ENCODE peak calls at places on chromosome X, in four cellular contexts. One of them, this sample, is unnamed.

GRCh38 chrX:100643943-100644587 is at the start of gene SRPX2:
- DNase-seq in effector memory CD4-positive, alpha-beta T cell: no peak
- DNase-seq in ovary: peak; percentile 34
- DNase-seq in upper lobe of right lung: no peak
- DNase-seq in this sample: peak; percentile 69

GRCh38 chrX:2696698-2697215 is 5.7 kb downstream of the CD99 start:
- DNase-seq in effector memory CD4-positive, alpha-beta T cell: no peak
- DNase-seq in ovary: no peak
- DNase-seq in upper lobe of right lung: no peak
- DNase-seq in this sample: no peak

GRCh38 chrX:91279479-91279878 is 155.2 kb upstream of the PABPC5 start:
- DNase-seq in effector memory CD4-positive, alpha-beta T cell: no peak
- DNase-seq in ovary: no peak
- DNase-seq in upper lobe of right lung: no peak
- DNase-seq in this sample: no peak

GRCh38 chrX:107716816-107717700 is 58.5 kb downstream of the TSC22D3 start:
- DNase-seq in effector memory CD4-positive, alpha-beta T cell: peak; percentile 85
- DNase-seq in ovary: peak; percentile 73
- DNase-seq in upper lobe of right lung: peak; percentile 90
- DNase-seq in this sample: peak; percentile 93

GRCh38 chrX:135974279-135974856 is 580 bp upstream of the MMGT1 start:
- DNase-seq in effector memory CD4-positive, alpha-beta T cell: peak; percentile 65
- DNase-seq in ovary: peak; percentile 75
- DNase-seq in upper lobe of right lung: peak; percentile 87
- DNase-seq in this sample: peak; percentile 82

GRCh38 chrX:134158821-134159512 is 78.0 kb upstream of the CCDC160 start:
- DNase-seq in effector memory CD4-positive, alpha-beta T cell: no peak
- DNase-seq in ovary: no peak
- DNase-seq in upper lobe of right lung: no peak
- DNase-seq in this sample: no peak

GRCh38 chrX:41381685-41382084 is 47.7 kb downstream of the DDX3X start:
- DNase-seq in effector memory CD4-positive, alpha-beta T cell: no peak
- DNase-seq in ovary: no peak
- DNase-seq in upper lobe of right lung: peak; percentile 63
- DNase-seq in this sample: no peak

GRCh38 chrX:37753384-37753783 is 26.5 kb upstream of the CYBB start:
- DNase-seq in effector memory CD4-positive, alpha-beta T cell: no peak
- DNase-seq in ovary: no peak
- DNase-seq in upper lobe of right lung: no peak
- DNase-seq in this sample: no peak

GRCh38 chrX:132022115-132022862 is 813 bp upstream of the STK26 start:
- DNase-seq in effector memory CD4-positive, alpha-beta T cell: no peak
- DNase-seq in ovary: no peak
- DNase-seq in upper lobe of right lung: no peak
- DNase-seq in this sample: no peak

GRCh38 chrX:114798902-114799301 is 215.0 kb downstream of the HTR2C start:
- DNase-seq in effector memory CD4-positive, alpha-beta T cell: no peak
- DNase-seq in ovary: no peak
- DNase-seq in upper lobe of right lung: no peak
- DNase-seq in this sample: no peak

GRCh38 chrX:49106930-49107329 is 16.6 kb downstream of the GPKOW start:
- DNase-seq in effector memory CD4-positive, alpha-beta T cell: no peak
- DNase-seq in ovary: no peak
- DNase-seq in upper lobe of right lung: no peak
- DNase-seq in this sample: no peak

GRCh38 chrX:95076449-95076848 is 1402.4 kb downstream of the FAM133A start:
- DNase-seq in effector memory CD4-positive, alpha-beta T cell: no peak
- DNase-seq in ovary: no peak
- DNase-seq in upper lobe of right lung: no peak
- DNase-seq in this sample: no peak

GRCh38 chrX:40003982-40004535 is 93.7 kb downstream of the BCOR start:
- DNase-seq in effector memory CD4-positive, alpha-beta T cell: no peak
- DNase-seq in ovary: no peak
- DNase-seq in upper lobe of right lung: no peak
- DNase-seq in this sample: no peak

GRCh38 chrX:43666301-43666912 is 10.3 kb downstream of the MAOA start:
- DNase-seq in effector memory CD4-positive, alpha-beta T cell: no peak
- DNase-seq in ovary: no peak
- DNase-seq in upper lobe of right lung: no peak
- DNase-seq in this sample: no peak

GRCh38 chrX:75113664-75114063 is 42.4 kb downstream of the ABCB7 start:
- DNase-seq in effector memory CD4-positive, alpha-beta T cell: no peak
- DNase-seq in ovary: no peak
- DNase-seq in upper lobe of right lung: no peak
- DNase-seq in this sample: no peak

GRCh38 chrX:40663078-40663740 is 15.8 kb upstream of the CXorf38 start:
- DNase-seq in effector memory CD4-positive, alpha-beta T cell: no peak
- DNase-seq in ovary: no peak
- DNase-seq in upper lobe of right lung: no peak
- DNase-seq in this sample: no peak

GRCh38 chrX:39653656-39654055 is 444.1 kb downstream of the BCOR start:
- DNase-seq in effector memory CD4-positive, alpha-beta T cell: no peak
- DNase-seq in ovary: no peak
- DNase-seq in upper lobe of right lung: no peak
- DNase-seq in this sample: no peak

GRCh38 chrX:150869450-150869849 is 29.0 kb downstream of the CD99L2 start:
- DNase-seq in effector memory CD4-positive, alpha-beta T cell: no peak
- DNase-seq in ovary: no peak
- DNase-seq in upper lobe of right lung: no peak
- DNase-seq in this sample: no peak

GRCh38 chrX:113804293-113804692 is 779.6 kb upstream of the HTR2C start:
- DNase-seq in effector memory CD4-positive, alpha-beta T cell: no peak
- DNase-seq in ovary: no peak
- DNase-seq in upper lobe of right lung: no peak
- DNase-seq in this sample: no peak

GRCh38 chrX:114582264-114582632 is 1.6 kb upstream of the HTR2C start:
- DNase-seq in effector memory CD4-positive, alpha-beta T cell: no peak
- DNase-seq in ovary: no peak
- DNase-seq in upper lobe of right lung: no peak
- DNase-seq in this sample: no peak

GRCh38 chrX:3527811-3528210 is 181.4 kb upstream of the MXRA5 start:
- DNase-seq in effector memory CD4-positive, alpha-beta T cell: no peak
- DNase-seq in ovary: no peak
- DNase-seq in upper lobe of right lung: no peak
- DNase-seq in this sample: no peak

GRCh38 chrX:57286507-57287251 is at the start of gene FAAH2:
- DNase-seq in effector memory CD4-positive, alpha-beta T cell: peak; percentile 60
- DNase-seq in ovary: no peak
- DNase-seq in upper lobe of right lung: peak; percentile 85
- DNase-seq in this sample: no peak

GRCh38 chrX:153885968-153886903 is at the start of gene L1CAM:
- DNase-seq in effector memory CD4-positive, alpha-beta T cell: no peak
- DNase-seq in ovary: no peak
- DNase-seq in upper lobe of right lung: no peak
- DNase-seq in this sample: no peak

GRCh38 chrX:15747626-15748173 is 9.6 kb downstream of the CA5B start:
- DNase-seq in effector memory CD4-positive, alpha-beta T cell: no peak
- DNase-seq in ovary: no peak
- DNase-seq in upper lobe of right lung: no peak
- DNase-seq in this sample: no peak

GRCh38 chrX:15755091-15755490 is 17.0 kb downstream of the CA5B start:
- DNase-seq in effector memory CD4-positive, alpha-beta T cell: no peak
- DNase-seq in ovary: no peak
- DNase-seq in upper lobe of right lung: no peak
- DNase-seq in this sample: no peak

GRCh38 chrX:15749642-15750610 is 11.9 kb downstream of the CA5B start:
- DNase-seq in effector memory CD4-positive, alpha-beta T cell: peak; percentile 11
- DNase-seq in ovary: no peak
- DNase-seq in upper lobe of right lung: no peak
- DNase-seq in this sample: peak; percentile 58

GRCh38 chrX:15751160-15751819 is 13.2 kb downstream of the CA5B start:
- DNase-seq in effector memory CD4-positive, alpha-beta T cell: peak; percentile 30
- DNase-seq in ovary: no peak
- DNase-seq in upper lobe of right lung: no peak
- DNase-seq in this sample: no peak

DNA sequence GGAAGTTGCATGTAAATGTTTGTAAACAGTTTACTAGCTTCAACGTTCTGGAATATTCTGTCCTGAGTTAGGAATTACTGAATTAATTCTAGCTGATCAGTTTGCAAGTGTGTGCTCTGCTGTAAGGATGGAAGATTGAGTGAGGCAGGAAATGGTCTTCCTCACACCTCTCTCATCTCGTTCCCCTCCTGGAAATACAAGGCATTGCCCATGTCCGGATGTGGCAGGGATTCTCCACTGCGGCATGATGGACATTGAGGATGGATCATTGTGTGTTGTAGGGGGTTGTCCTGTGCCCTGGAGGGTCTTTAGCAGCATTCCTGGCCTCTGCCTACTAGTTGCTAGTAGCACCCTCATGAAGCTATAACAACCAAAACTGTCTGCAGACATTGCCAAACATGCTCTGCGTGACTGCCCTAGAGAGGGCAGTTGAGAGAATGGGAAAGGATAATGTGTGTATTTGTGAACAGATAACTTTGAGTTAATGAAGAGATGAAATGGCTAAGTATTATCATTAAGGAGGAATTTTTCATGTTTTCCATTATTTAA is 12.6 kb downstream of the CA5B start:
- DNase-seq in effector memory CD4-positive, alpha-beta T cell: no peak
- DNase-seq in ovary: no peak
- DNase-seq in upper lobe of right lung: no peak
- DNase-seq in this sample: no peak
- H3K4me3 ChIP-seq in effector memory CD4-positive, alpha-beta T cell: peak overlapping the region; percentile 25
- H3K4me3 ChIP-seq in ovary: no peak overlapping the region
- H3K4me3 ChIP-seq in upper lobe of right lung: no peak overlapping the region
- H3K4me3 ChIP-seq in this sample: no peak overlapping the region

GRCh38 chrX:148270499-148270898 is 229.9 kb upstream of the AFF2 start:
- DNase-seq in effector memory CD4-positive, alpha-beta T cell: no peak
- DNase-seq in ovary: no peak
- DNase-seq in upper lobe of right lung: no peak
- DNase-seq in this sample: no peak

GRCh38 chrX:148271263-148271662 is 229.2 kb upstream of the AFF2 start:
- DNase-seq in effector memory CD4-positive, alpha-beta T cell: no peak
- DNase-seq in ovary: no peak
- DNase-seq in upper lobe of right lung: no peak
- DNase-seq in this sample: no peak

GRCh38 chrX:148269513-148269912 is 230.9 kb upstream of the AFF2 start:
- DNase-seq in effector memory CD4-positive, alpha-beta T cell: no peak
- DNase-seq in ovary: no peak
- DNase-seq in upper lobe of right lung: no peak
- DNase-seq in this sample: no peak

GRCh38 chrX:148265829-148266228 is 234.6 kb upstream of the AFF2 start:
- DNase-seq in effector memory CD4-positive, alpha-beta T cell: no peak
- DNase-seq in ovary: no peak
- DNase-seq in upper lobe of right lung: no peak
- DNase-seq in this sample: no peak

DNA sequence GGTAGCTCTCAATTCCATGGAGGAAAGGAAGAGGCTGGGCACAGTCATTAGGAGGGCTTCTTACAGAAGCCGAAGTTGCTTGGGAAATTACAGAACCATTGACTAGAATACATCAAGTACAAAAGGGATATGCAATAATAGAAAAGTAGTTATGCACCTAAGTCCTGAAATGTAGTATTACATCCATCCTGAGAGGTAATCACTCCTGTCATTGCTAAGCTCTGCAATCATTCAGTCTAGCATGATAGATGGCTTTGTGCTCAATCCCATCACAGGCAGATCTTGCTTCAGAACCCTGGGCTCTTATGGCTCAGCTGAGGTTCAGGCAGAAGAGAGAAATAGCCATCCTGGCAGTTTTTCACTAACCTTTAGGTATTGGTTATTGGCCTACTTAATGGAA is 231.8 kb upstream of the AFF2 start:
- DNase-seq in effector memory CD4-positive, alpha-beta T cell: no peak
- DNase-seq in ovary: no peak
- DNase-seq in upper lobe of right lung: no peak
- DNase-seq in this sample: no peak
- H3K27ac ChIP-seq in effector memory CD4-positive, alpha-beta T cell: no peak overlapping the region
- H3K27ac ChIP-seq in ovary: no peak overlapping the region
- H3K27ac ChIP-seq in upper lobe of right lung: no peak overlapping the region
- H3K27ac ChIP-seq in this sample: no peak overlapping the region

DNA sequence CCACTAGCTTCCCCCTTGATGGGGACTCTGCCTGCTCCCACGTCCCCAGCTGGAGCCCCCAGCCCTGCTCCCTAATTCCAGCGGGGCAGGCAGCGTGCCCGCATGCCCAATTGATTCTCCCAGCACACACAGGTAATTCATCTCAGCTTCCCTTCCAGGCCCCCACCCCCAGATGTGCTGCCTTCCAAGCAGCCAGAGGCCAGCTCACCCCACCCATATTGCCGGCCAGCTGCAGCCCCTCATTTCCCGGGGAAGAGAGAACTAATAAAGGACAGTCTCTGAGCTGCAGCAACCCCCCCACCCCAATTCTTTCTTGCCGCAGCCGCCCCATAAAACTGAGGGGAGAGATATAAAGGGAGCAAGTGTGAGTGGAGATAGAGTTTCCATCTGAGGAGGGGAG is 69.8 kb downstream of the EFNB1 start:
- DNase-seq in effector memory CD4-positive, alpha-beta T cell: no peak
- DNase-seq in ovary: no peak
- DNase-seq in upper lobe of right lung: no peak
- DNase-seq in this sample: no peak
- H3K4me1 ChIP-seq in effector memory CD4-positive, alpha-beta T cell: no peaks in the 10 kb centered on the region
- H3K4me1 ChIP-seq in ovary: peaks cover 2% of the 10 kb centered on the region
- H3K4me1 ChIP-seq in upper lobe of right lung: peaks cover 13% of the 10 kb centered on the region
- H3K4me1 ChIP-seq in this sample: no peaks in the 10 kb centered on the region

GRCh38 chrX:29792335-29792734 is 423.0 kb upstream of the MAGEB2 start:
- DNase-seq in effector memory CD4-positive, alpha-beta T cell: no peak
- DNase-seq in ovary: no peak
- DNase-seq in upper lobe of right lung: no peak
- DNase-seq in this sample: no peak
- H3K4me3 ChIP-seq in effector memory CD4-positive, alpha-beta T cell: no peak overlapping the region
- H3K4me3 ChIP-seq in ovary: no peak overlapping the region
- H3K4me3 ChIP-seq in upper lobe of right lung: no peak overlapping the region
- H3K4me3 ChIP-seq in this sample: no peak overlapping the region

DNA sequence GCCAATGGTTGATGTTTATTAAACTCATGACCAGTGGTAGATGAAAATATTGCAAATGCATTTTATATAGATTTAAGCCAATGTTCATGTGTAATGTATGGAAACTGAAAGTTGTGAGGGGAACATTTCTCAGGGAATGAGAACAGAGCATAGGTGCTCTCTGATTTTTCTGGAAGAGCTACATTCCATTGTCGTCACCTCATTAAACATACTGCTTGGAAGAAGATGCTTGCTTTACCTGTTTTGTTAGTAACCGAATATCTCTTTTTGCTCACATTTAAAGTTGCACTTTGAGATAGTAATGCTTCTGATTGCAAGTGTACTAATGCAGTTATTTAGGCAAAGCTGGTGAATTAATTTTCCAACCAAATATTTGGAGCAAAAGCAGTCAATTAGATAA is 93.8 kb upstream of the CLCN4 start:
- DNase-seq in effector memory CD4-positive, alpha-beta T cell: no peak
- DNase-seq in ovary: no peak
- DNase-seq in upper lobe of right lung: no peak
- DNase-seq in this sample: no peak
- H3K27ac ChIP-seq in effector memory CD4-positive, alpha-beta T cell: no peak overlapping the region
- H3K27ac ChIP-seq in ovary: no peak overlapping the region
- H3K27ac ChIP-seq in upper lobe of right lung: no peak overlapping the region
- H3K27ac ChIP-seq in this sample: no peak overlapping the region

GRCh38 chrX:105226499-105226898 is 6.0 kb upstream of the TEX13A start:
- DNase-seq in effector memory CD4-positive, alpha-beta T cell: no peak
- DNase-seq in ovary: no peak
- DNase-seq in upper lobe of right lung: no peak
- DNase-seq in this sample: no peak
- H3K4me1 ChIP-seq in effector memory CD4-positive, alpha-beta T cell: no peaks in the 10 kb centered on the region
- H3K4me1 ChIP-seq in ovary: no peaks in the 10 kb centered on the region
- H3K4me1 ChIP-seq in upper lobe of right lung: no peaks in the 10 kb centered on the region
- H3K4me1 ChIP-seq in this sample: no peaks in the 10 kb centered on the region

GRCh38 chrX:45187731-45188130 is 12.9 kb downstream of the DIPK2B start:
- DNase-seq in effector memory CD4-positive, alpha-beta T cell: no peak
- DNase-seq in ovary: no peak
- DNase-seq in upper lobe of right lung: no peak
- DNase-seq in this sample: no peak
- H3K4me3 ChIP-seq in effector memory CD4-positive, alpha-beta T cell: peak overlapping the region; percentile 37
- H3K4me3 ChIP-seq in ovary: peak overlapping the region; percentile 23
- H3K4me3 ChIP-seq in upper lobe of right lung: peak overlapping the region; percentile 42
- H3K4me3 ChIP-seq in this sample: peak overlapping the region; percentile 76

This sample was measured in aorta.